ENCODE peak calls at places on chromosomes 3 and 15, in four cellular contexts. P, E, B and F are unnamed samples.

GRCh38 chr15:32828507-32829186 is 110.8 kb downstream of the GREM1 start:
- DNase-seq in B (no peak), P (no peak), E (no peak), F (no peak)

GRCh38 chr15:77504310-77504709 is 83.6 kb downstream of the HMG20A start:
- DNase-seq in B (no peak), E (no peak), P (no peak), F (no peak)

GRCh38 chr3:170470063-170471006 is 51.7 kb downstream of the CLDN11 start:
- DNase-seq in P (no peak), E (no peak), B (no peak), F (no peak)

GRCh38 chr15:63043391-63044076 is 987 bp downstream of the TPM1 start:
- DNase-seq in P (no peak), E (no peak), B (peak), F (peak)

GRCh38 chr15:70356062-70356860 is 258.5 kb upstream of the TLE3 start:
- DNase-seq in P (no peak), B (no peak), E (no peak), F (no peak)

GRCh38 chr15:44584162-44584749 is 47.3 kb downstream of the EIF3J start:
- DNase-seq in B (no peak), P (peak), E (peak), F (peak)

GRCh38 chr3:147089286-147089685 is 317.1 kb downstream of the ZIC4 start:
- DNase-seq in B (no peak), P (no peak), E (no peak), F (no peak)

GRCh38 chr3:9808345-9809037 is 1.6 kb upstream of the TTLL3 start:
- DNase-seq in P (peak), E (no peak), B (no peak), F (peak)

GRCh38 chr3:126941721-126942270 is 41.1 kb upstream of the PLXNA1 start:
- DNase-seq in E (no peak), B (no peak), P (no peak), F (no peak)

GRCh38 chr15:79900087-79900486 is 3.3 kb upstream of the MTHFS start:
- DNase-seq in B (no peak), E (no peak), P (no peak), F (no peak)

GRCh38 chr15:45183511-45183910 is 4.3 kb downstream of the SHF start:
- DNase-seq in P (no peak), E (no peak), B (peak), F (no peak)

GRCh38 chr3:67064105-67064504 is 66.0 kb downstream of the KBTBD8 start:
- DNase-seq in B (no peak), E (no peak), P (no peak), F (peak)

GRCh38 chr3:100033814-100034490 is 80.3 kb downstream of the FILIP1L start:
- DNase-seq in E (no peak), P (peak), B (no peak), F (no peak)

GRCh38 chr3:37773925-37774324 is 87.8 kb upstream of the CTDSPL start:
- DNase-seq in E (no peak), P (no peak), B (no peak), F (no peak)

GRCh38 chr15:99427210-99427609 is 138.6 kb upstream of the MEF2A start:
- DNase-seq in B (no peak), P (no peak), E (no peak), F (no peak)

GRCh38 chr3:120103276-120103675 is 9.0 kb upstream of the GSK3B start:
- DNase-seq in B (no peak), E (no peak), P (no peak), F (no peak)

GRCh38 chr3:120102232-120102631 is 8.0 kb upstream of the GSK3B start:
- DNase-seq in E (no peak), B (no peak), P (no peak), F (no peak)

GRCh38 chr3:120101624-120102023 is 7.4 kb upstream of the GSK3B start:
- DNase-seq in B (no peak), P (no peak), E (no peak), F (no peak)

GRCh38 chr3:120100711-120101110 is 6.5 kb upstream of the GSK3B start:
- DNase-seq in P (no peak), E (no peak), B (no peak), F (no peak)

DNA sequence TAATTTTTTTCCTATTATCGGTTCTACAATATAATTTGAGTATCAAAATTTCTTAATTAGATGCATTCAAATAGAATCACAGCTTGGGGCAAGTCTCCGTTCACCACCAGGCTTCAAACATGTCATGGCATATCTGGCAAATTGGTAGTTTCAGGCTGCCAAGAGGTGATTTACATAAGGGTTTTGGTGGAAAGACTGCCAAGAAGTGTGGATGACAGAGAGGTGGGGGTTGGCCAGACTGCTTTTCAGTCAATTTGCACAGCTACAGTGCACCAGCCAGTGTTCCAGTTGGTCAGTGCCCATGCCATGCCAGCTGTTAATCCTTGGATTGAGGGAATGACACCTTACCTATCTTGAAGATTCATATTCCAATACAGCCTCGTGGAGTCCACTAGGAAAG is 8.4 kb upstream of the GSK3B start:
- DNase-seq in E (no peak), P (no peak), B (no peak), F (no peak)
- TF ChIP-seq POLR2AphosphoS5 in E (no peak), P (no peak), B (no peak), F (no peak)

GRCh38 chr3:53045107-53045783 is 628 bp downstream of the SFMBT1 start:
- DNase-seq in E (no peak), B (peak), P (no peak), F (no peak)
- TF ChIP-seq JUN in E (no peak), B (no peak), P (no peak), F (no peak)

DNA sequence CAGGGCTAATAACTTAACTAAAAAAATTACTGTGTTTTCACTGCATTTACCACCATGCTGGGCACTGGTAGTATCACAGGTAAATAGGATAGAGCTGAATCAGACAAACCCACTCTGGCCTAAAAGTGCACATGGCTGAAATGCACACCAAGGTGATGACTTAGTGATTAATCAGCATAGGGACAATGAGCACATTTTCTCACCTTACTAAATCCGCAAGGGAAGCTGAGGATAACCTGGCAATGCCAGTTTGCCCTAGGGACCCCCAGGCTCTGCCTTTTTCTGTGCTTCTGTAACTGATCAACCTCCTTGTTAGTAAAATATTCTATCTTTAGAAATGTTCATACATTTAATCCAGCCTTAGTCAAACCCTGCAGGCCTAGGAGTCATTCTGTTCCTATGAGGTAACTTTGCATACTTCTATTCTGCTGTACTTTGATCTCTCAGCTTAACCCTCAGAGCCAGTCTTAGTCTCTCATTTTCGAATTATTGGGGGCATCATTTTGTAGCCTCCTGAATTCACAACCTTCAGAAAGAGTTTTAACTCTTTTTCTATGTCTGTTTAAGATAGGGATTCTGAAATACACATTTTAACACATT is 562.9 kb upstream of the KCNMB2 start:
- DNase-seq in P (no peak), E (no peak), B (no peak), F (no peak)
- TF ChIP-seq POLR2AphosphoS5 in P (no peak), E (no peak), B (no peak), F (no peak)

GRCh38 chr3:183253364-183253960 is 409 bp downstream of the B3GNT5 start:
- DNase-seq in P (no peak), E (no peak), B (peak), F (peak)

GRCh38 chr3:183252108-183252782 is 808 bp upstream of the B3GNT5 start:
- DNase-seq in E (no peak), P (no peak), B (no peak), F (no peak)

GRCh38 chr3:183253961-183254815 is 1.1 kb downstream of the B3GNT5 start:
- DNase-seq in E (no peak), P (no peak), B (peak), F (peak)

GRCh38 chr3:183254816-183255730 is 2.0 kb downstream of the B3GNT5 start:
- DNase-seq in P (no peak), B (peak), E (no peak), F (peak)

GRCh38 chr3:183252973-183253363 is at the start of gene B3GNT5:
- DNase-seq in P (no peak), B (peak), E (no peak), F (peak)
- TF ChIP-seq JUN in P (no peak), B (no peak), E (no peak), F (no peak)

GRCh38 chr3:165643433-165643824 is 193.8 kb downstream of the BCHE start:
- DNase-seq in B (no peak), E (no peak), P (no peak), F (no peak)

GRCh38 chr3:165640970-165641369 is 196.3 kb downstream of the BCHE start:
- DNase-seq in B (no peak), P (no peak), E (no peak), F (no peak)

GRCh38 chr3:165640031-165640430 is 197.2 kb downstream of the BCHE start:
- DNase-seq in B (no peak), E (no peak), P (no peak), F (no peak)

GRCh38 chr3:165642761-165643432 is 194.3 kb downstream of the BCHE start:
- DNase-seq in E (no peak), B (no peak), P (no peak), F (peak)

GRCh38 chr3:165641569-165642310 is 195.5 kb downstream of the BCHE start:
- DNase-seq in B (no peak), E (no peak), P (no peak), F (peak)
- TF ChIP-seq POLR2AphosphoS5 in B (no peak), E (no peak), P (no peak), F (no peak)

GRCh38 chr3:13484861-13485590 is 4.9 kb downstream of the HDAC11 start:
- DNase-seq in P (peak), B (peak), E (no peak), F (no peak)
- TF ChIP-seq JUN in P (no peak), B (peak), E (no peak), F (no peak)

DNA sequence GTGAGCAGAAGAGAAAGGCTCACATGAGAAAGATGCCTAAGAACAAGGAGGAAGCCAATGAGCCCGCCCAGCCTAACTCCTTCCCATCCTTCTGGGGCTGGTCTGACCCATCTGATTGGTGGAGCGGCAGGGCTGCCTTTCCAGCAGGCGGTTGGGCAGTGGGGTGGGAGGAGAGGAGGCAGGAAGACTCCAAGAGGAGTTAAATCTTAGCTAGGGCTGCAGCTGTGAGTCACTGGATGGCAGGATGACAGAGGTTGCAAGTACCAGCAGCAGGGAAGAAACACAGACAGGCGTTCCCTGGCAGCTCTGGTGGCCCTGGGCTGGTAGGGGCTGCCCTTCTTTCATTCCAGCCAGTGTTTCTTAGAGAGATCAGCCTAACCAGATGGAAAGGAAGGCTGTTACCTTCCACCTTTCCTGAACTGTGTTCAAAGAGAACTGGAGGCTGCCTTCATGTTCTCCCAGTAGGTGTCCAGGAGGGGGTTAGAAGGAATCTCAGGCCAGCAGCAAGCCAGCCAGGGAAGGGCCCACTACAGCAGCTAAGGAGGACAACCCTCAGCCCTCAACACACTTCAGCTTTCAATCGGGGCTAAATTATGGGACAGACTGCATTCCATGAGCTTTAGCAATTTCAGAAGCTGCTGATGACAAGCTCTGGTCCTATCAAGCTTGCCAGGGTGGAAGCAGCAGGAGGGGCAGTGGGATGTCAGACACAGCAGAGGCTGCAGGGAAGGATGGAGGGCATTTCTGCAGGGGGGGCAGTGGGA is 50.3 kb downstream of the CHSY1 start:
- DNase-seq in P (no peak), B (peak), E (peak), F (peak)
- TF ChIP-seq POLR2AphosphoS5 in P (no peak), B (no peak), E (no peak), F (no peak)